ENCODE peak calls at places on chromosome 6, in eight cellular contexts. S, M, J, I, E, G, K and H are unnamed samples.

GRCh38 chr6:26103770-26104456 is 16.7 kb downstream of the HFE start:
- DNase-seq in M (peak), S (peak), J (peak), E (peak), G (peak), K (peak), I (peak), H (peak)

GRCh38 chr6:92684386-92684785 is 735.0 kb downstream of the EPHA7 start:
- DNase-seq in I (no peak), G (no peak), E (no peak), M (no peak), J (no peak), S (no peak), K (no peak), H (no peak)

GRCh38 chr6:85354761-85355618 is 94.9 kb upstream of the NT5E start:
- DNase-seq in G (peak), K (peak), E (peak), I (peak), J (peak), M (peak), S (peak), H (peak)

GRCh38 chr6:142566628-142567396 is 265.0 kb downstream of the ADGRG6 start:
- DNase-seq in K (peak), J (peak), G (peak), M (peak), E (peak), S (peak), I (peak), H (peak)

GRCh38 chr6:45724511-45724910 is 291.1 kb downstream of the CLIC5 start:
- DNase-seq in J (no peak), S (peak), I (peak), G (peak), K (peak), E (no peak), M (no peak), H (no peak)

GRCh38 chr6:101918476-101918875 is 525.0 kb downstream of the GRIK2 start:
- DNase-seq in J (no peak), I (peak), K (no peak), M (no peak), G (no peak), E (no peak), S (no peak), H (no peak)

GRCh38 chr6:130482645-130483390 is 117.0 kb downstream of the TMEM200A start:
- DNase-seq in J (no peak), I (no peak), M (no peak), S (peak), G (no peak), K (no peak), E (no peak), H (no peak)

GRCh38 chr6:88569959-88570358 is 393.5 kb downstream of the RNGTT start:
- DNase-seq in M (no peak), G (no peak), S (no peak), K (no peak), E (no peak), I (no peak), J (no peak), H (no peak)

GRCh38 chr6:47132724-47133123 is 90.6 kb upstream of the ADGRF1 start:
- DNase-seq in E (peak), J (no peak), K (no peak), I (peak), M (no peak), G (no peak), S (no peak), H (no peak)

GRCh38 chr6:80259113-80259512 is 152.6 kb downstream of the BCKDHB start:
- DNase-seq in J (no peak), G (peak), M (no peak), S (no peak), E (no peak), I (no peak), K (no peak), H (no peak)

GRCh38 chr6:139047677-139048076 is 19.1 kb downstream of the ABRACL start:
- DNase-seq in G (no peak), I (no peak), K (no peak), S (no peak), E (no peak), M (no peak), J (no peak), H (no peak)

GRCh38 chr6:7998103-7998725 is 66.0 kb downstream of the BLOC1S5 start:
- DNase-seq in G (peak), S (no peak), M (no peak), J (no peak), K (no peak), E (no peak), I (no peak), H (peak)

GRCh38 chr6:111591901-111592461 is 13.7 kb downstream of the TRAF3IP2 start:
- DNase-seq in I (no peak), K (no peak), G (peak), S (peak), J (no peak), M (no peak), E (no peak), H (no peak)

GRCh38 chr6:23396934-23397333 is 729.1 kb upstream of the NRSN1 start:
- DNase-seq in K (no peak), J (no peak), M (no peak), I (no peak), S (no peak), E (no peak), G (no peak), H (no peak)

GRCh38 chr6:31225735-31226134 is 46.2 kb downstream of the HLA-C start:
- DNase-seq in M (no peak), J (no peak), G (no peak), E (no peak), S (no peak), I (no peak), K (no peak), H (no peak)

GRCh38 chr6:44145839-44146238 is 12.8 kb upstream of the CAPN11 start:
- DNase-seq in S (no peak), I (no peak), M (no peak), K (no peak), G (no peak), J (no peak), E (no peak), H (no peak)